ENCODE peak calls at places on chromosomes 11 and 22, in eight cellular contexts. T, Z, F, J, P, C, O and I are unnamed samples.

GRCh38 chr22:35071784-35072183 is 5.8 kb downstream of the ISX start:
- DNase-seq in O (no peak), Z (no peak), P (no peak), J (no peak), F (peak; percentile 87), T (no peak), C (no peak), I (no peak)

GRCh38 chr11:30786392-30787120 is 200.4 kb upstream of the MPPED2 start:
- DNase-seq in J (no peak), P (no peak), T (no peak), C (no peak), F (no peak), O (no peak), Z (no peak), I (peak; percentile 19)

GRCh38 chr11:65424200-65425104 is 1.9 kb downstream of the NEAT1 start:
- DNase-seq in O (peak; percentile 53), C (peak; percentile 79), Z (peak; percentile 57), J (peak; percentile 82), T (peak; percentile 53), F (peak; percentile 57), P (no peak), I (peak; percentile 77)

GRCh38 chr11:100625041-100625440 is 62.0 kb upstream of the ARHGAP42 start:
- DNase-seq in P (no peak), Z (no peak), O (no peak), F (peak; percentile 63), J (no peak), C (peak; percentile 12), T (no peak), I (peak; percentile 77)

GRCh38 chr11:32312865-32313403 is 122.4 kb downstream of the WT1 start:
- DNase-seq in Z (no peak), P (peak; percentile 71), T (peak; percentile 81), F (peak; percentile 66), J (peak; percentile 86), O (no peak), C (peak; percentile 89), I (peak; percentile 76)

GRCh38 chr11:79393362-79394043 is 47.3 kb downstream of the TENM4 start:
- DNase-seq in J (no peak), C (no peak), O (no peak), Z (no peak), T (peak; percentile 24), P (peak; percentile 80), F (no peak), I (no peak)

GRCh38 chr22:39244496-39245129 is at the start of gene PDGFB:
- DNase-seq in T (peak; percentile 59), J (no peak), O (no peak), Z (no peak), P (peak; percentile 63), F (peak; percentile 44), C (peak; percentile 48), I (no peak)

GRCh38 chr11:36510567-36511020 is 522 bp upstream of the TRAF6 start:
- DNase-seq in P (peak; percentile 9), J (peak; percentile 49), Z (no peak), T (no peak), C (peak; percentile 43), O (no peak), F (peak; percentile 67), I (peak; percentile 39)

GRCh38 chr22:28075260-28075981 is 156.4 kb upstream of the PITPNB start:
- DNase-seq in F (peak; percentile 52), Z (peak; percentile 50), O (peak; percentile 80), C (peak; percentile 84), J (peak; percentile 84), P (peak; percentile 53), T (no peak), I (peak; percentile 72)

GRCh38 chr11:114179234-114179941 is 116.8 kb upstream of the NNMT start:
- DNase-seq in Z (peak; percentile 84), C (peak; percentile 100), J (peak; percentile 37), O (peak; percentile 97), P (peak; percentile 89), T (no peak), F (no peak), I (peak; percentile 100)

GRCh38 chr11:86743223-86744118 is 56.9 kb upstream of the PRSS23 start:
- DNase-seq in J (peak; percentile 97), Z (no peak), T (peak; percentile 89), O (peak; percentile 64), C (peak; percentile 94), F (peak; percentile 99), P (peak; percentile 82), I (peak; percentile 96)

GRCh38 chr11:119101367-119101758 is 290 bp downstream of the DPAGT1 start:
- DNase-seq in F (no peak), P (peak; percentile 48), J (no peak), O (no peak), Z (no peak), C (no peak), T (peak; percentile 74), I (no peak)

GRCh38 chr22:47218671-47219070 is 456.2 kb downstream of the TBC1D22A start:
- DNase-seq in C (no peak), Z (no peak), T (no peak), J (no peak), P (no peak), O (no peak), F (no peak), I (no peak)

GRCh38 chr22:49298834-49299750 is 528.6 kb downstream of the BRD1 start:
- DNase-seq in C (no peak), J (no peak), P (no peak), Z (no peak), T (no peak), F (no peak), O (no peak), I (no peak)

GRCh38 chr22:44719586-44720368 is 17.8 kb downstream of the PRR5 start:
- DNase-seq in C (no peak), T (no peak), F (no peak), Z (no peak), P (peak; percentile 70), O (no peak), J (no peak), I (no peak)

GRCh38 chr11:70604221-70604620 is 205.9 kb downstream of the CTTN start:
- DNase-seq in Z (peak; percentile 25), O (no peak), P (no peak), F (no peak), C (no peak), T (no peak), J (no peak), I (no peak)

GRCh38 chr22:47236718-47237117 is 474.3 kb downstream of the TBC1D22A start:
- DNase-seq in C (no peak), Z (no peak), J (no peak), O (no peak), T (no peak), P (no peak), F (no peak), I (no peak)

GRCh38 chr22:43532301-43533050 is 120.7 kb downstream of the MPPED1 start:
- DNase-seq in Z (no peak), F (no peak), O (no peak), C (no peak), J (no peak), T (no peak), P (no peak), I (no peak)

GRCh38 chr11:11706022-11706421 is 84.2 kb upstream of the GALNT18 start:
- DNase-seq in Z (no peak), O (peak; percentile 77), P (no peak), T (no peak), C (no peak), J (no peak), F (peak; percentile 65), I (no peak)
- TF ChIP-seq CTCF in Z (no peak), O (no peak), P (no peak), T (no peak), C (no peak), J (no peak), F (no peak), I (no peak)

DNA sequence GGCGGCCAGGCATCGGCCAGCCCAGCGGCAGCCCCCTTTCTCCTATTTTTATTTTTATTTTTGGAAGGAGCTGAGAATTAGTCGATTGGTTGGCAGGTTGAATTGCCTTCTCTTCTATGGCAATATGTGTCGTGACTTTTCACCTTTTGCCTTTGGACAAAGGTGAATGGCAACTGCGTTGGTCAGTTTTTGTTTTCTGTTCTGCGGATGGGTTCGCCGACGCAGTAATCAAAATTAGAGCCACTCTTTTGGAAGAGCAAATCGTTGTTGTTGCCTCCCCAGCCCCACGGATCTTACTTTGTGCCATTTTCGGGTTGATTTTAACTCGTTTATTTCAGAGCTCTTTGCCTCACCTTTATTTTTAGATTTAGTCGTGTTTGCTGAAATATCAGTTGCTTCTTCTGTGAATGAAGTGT is 1.5 kb downstream of the CECR2 start:
- DNase-seq in P (no peak), T (no peak), C (no peak), J (no peak), F (no peak), O (no peak), Z (no peak), I (no peak)
- H3K4me3 ChIP-seq in P (peak overlapping the region; percentile 78), T (no peak overlapping the region), C (peak overlapping the region; percentile 57), J (no peak overlapping the region), F (no peak overlapping the region), O (peak overlapping the region; percentile 76), Z (peak overlapping the region; percentile 65), I (peak overlapping the region; percentile 55)

DNA sequence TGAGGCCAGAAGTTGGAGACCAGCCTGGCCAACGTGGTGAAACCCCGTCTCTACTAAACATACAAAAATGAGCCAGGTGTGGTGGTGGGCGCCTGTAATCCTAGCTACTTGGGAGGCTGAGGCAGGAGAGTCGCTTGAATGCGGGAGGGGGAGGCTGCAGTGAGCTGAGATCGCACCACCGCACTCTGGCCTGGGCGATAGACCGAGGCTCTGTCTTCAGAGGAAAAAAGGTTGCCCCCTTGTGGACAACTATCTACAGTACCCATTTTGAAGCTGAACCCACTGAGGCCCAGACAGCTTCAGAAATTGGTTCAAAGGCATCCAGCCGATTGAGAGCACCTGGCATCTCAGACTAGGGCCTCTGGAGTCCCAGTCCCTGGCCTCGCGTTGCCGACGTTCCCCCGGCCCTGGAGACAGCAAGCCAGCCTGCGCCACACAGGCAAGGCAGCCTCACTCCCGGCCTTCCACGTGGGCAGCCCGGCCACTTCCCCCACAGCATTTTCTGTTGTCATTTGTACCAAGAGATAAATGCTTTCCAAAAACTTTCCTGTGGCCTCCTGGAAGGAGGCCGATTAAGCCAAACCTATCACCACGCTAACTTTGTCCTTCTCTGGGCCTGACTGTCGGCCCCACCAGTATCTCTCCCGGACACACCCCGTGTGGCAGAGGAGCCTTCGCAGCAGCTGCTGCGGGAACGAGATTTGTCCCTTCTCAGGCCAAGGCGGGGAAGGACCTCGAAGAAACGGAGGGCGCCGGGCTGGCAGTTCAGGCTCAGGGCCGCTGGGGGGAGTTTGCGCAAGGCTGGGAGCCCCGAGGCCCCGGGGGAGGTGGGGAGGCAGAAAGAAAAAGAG is 82.8 kb downstream of the FLI1 start:
- DNase-seq in C (peak; percentile 42), P (peak; percentile 73), J (peak; percentile 27), F (no peak), T (peak; percentile 54), Z (no peak), O (no peak), I (peak; percentile 63)
- TF ChIP-seq CTCF in C (peak; percentile 44), P (peak; percentile 55), J (peak; percentile 51), F (no peak), T (peak; percentile 51), Z (peak; percentile 38), O (no peak), I (peak; percentile 79)

DNA sequence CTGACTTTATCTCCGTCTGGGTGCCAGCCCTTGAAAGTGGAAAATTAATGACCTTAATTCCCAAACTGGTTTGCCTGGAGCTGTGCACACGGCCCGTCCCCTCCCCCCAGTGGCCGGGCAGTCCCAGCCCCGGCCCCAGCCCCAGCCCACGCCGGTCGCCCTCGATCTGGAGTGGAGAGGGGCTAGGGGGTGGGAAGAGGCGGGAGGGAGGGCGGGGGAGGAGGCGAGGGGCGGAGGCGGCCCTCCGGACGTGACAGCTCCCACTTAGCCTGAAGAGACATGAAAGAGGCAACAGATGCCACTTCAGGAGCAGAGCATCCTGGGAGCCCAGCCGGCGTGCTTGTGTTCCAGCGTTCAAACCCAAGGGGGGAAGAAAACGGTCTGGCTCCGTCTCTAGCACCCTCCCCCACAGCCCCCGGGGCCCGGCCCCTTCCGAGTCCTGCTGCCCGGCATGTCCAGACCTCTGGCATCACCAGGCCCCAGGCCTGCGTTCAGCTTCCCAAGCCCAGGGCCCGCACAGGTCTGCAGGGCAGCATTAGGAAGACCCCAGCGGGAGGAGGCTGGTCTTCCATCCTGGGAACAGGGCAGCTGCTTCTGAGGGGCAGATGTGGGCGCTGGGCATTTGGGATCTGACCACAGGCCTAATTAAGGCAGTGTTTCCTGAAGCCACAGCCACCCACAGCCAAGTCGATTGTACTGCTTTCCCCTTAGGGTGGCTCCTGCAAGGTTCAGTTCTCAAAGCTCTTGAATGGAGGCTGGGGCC is 20.0 kb upstream of the LMO1 start:
- DNase-seq in Z (peak; percentile 36), C (no peak), O (no peak), P (peak; percentile 36), J (no peak), T (no peak), F (no peak), I (no peak)
- H3K4me3 ChIP-seq in Z (peak overlapping the region; percentile 41), C (no peak overlapping the region), O (no peak overlapping the region), P (no peak overlapping the region), J (no peak overlapping the region), T (no peak overlapping the region), F (no peak overlapping the region), I (no peak overlapping the region)